ENCODE peak calls at places on chromosome 21, in ten cellular contexts. B is CD4-positive, CD25-positive, alpha-beta regulatory T cell; E is A673; I is sigmoid colon; H is spleen; F is HepG2; K is H7; Z is bronchial epithelial cell; S is psoas muscle; R is GM23248. O is an unnamed sample.

GRCh38 chr21:31351438-31351837 is 7.4 kb upstream of the TIAM1 start:
- DNase-seq in E (no peak), S (no peak), F (no peak), Z (peak; percentile 80), H (no peak), I (no peak), R (peak; percentile 68), B (no peak), K (no peak), O (no peak)

GRCh38 chr21:36422279-36423098 is 37.3 kb downstream of the CHAF1B start:
- DNase-seq in R (peak; percentile 66), E (peak; percentile 88), S (peak; percentile 43), I (no peak), B (no peak), F (peak; percentile 40), H (no peak), Z (peak; percentile 58), K (peak; percentile 92), O (peak; percentile 61)

GRCh38 chr21:27831177-27831576 is 864.3 kb upstream of the ADAMTS5 start:
- DNase-seq in E (no peak), I (no peak), F (no peak), H (no peak), S (no peak), Z (no peak), R (no peak), K (no peak), B (no peak), O (no peak)

GRCh38 chr21:21816778-21817177 is 818.6 kb downstream of the NCAM2 start:
- DNase-seq in R (no peak), S (no peak), H (no peak), F (no peak), K (no peak), I (no peak), B (no peak), E (no peak), Z (no peak), O (no peak)

GRCh38 chr21:38807481-38807880 is 1.8 kb downstream of the ETS2 start:
- DNase-seq in H (no peak), E (peak; percentile 21), K (no peak), R (peak; percentile 28), B (no peak), F (no peak), S (no peak), I (no peak), Z (no peak), O (no peak)

GRCh38 chr21:21057349-21058062 is 59.3 kb downstream of the NCAM2 start:
- DNase-seq in R (no peak), K (no peak), E (no peak), S (no peak), I (no peak), Z (no peak), B (no peak), F (no peak), H (no peak), O (no peak)

GRCh38 chr21:39348040-39348354 is 891 bp downstream of the HMGN1 start:
- DNase-seq in E (no peak), Z (no peak), B (peak; percentile 18), K (no peak), R (no peak), F (no peak), I (no peak), H (no peak), S (no peak), O (no peak)

GRCh38 chr21:37710555-37711293 is 205.5 kb downstream of the KCNJ6 start:
- DNase-seq in Z (no peak), F (peak; percentile 4), S (no peak), B (no peak), R (no peak), E (no peak), I (no peak), K (no peak), H (no peak), O (no peak)

GRCh38 chr21:25791321-25791720 is 56.5 kb downstream of the GABPA start:
- DNase-seq in R (no peak), H (no peak), B (no peak), E (peak; percentile 37), I (no peak), Z (no peak), S (no peak), K (no peak), F (peak; percentile 7), O (no peak)

GRCh38 chr21:37341254-37341960 is 25.2 kb upstream of the DYRK1A start:
- DNase-seq in S (no peak), F (no peak), E (peak; percentile 90), B (no peak), K (peak; percentile 25), I (no peak), Z (no peak), H (no peak), R (peak; percentile 55), O (no peak)

GRCh38 chr21:40146201-40146890 is 279.1 kb downstream of the PCP4 start:
- DNase-seq in H (no peak), S (no peak), F (no peak), I (no peak), E (no peak), Z (peak; percentile 22), B (no peak), R (no peak), K (no peak), O (no peak)

GRCh38 chr21:29726061-29726460 is 213.7 kb downstream of the GRIK1 start:
- DNase-seq in B (no peak), H (no peak), S (no peak), I (no peak), R (no peak), F (no peak), K (no peak), Z (no peak), E (peak; percentile 64), O (no peak)

GRCh38 chr21:29725025-29725736 is 214.6 kb downstream of the GRIK1 start:
- DNase-seq in R (no peak), H (no peak), Z (no peak), E (no peak), B (no peak), S (no peak), F (peak; percentile 32), K (no peak), I (no peak), O (no peak)

GRCh38 chr21:29730281-29730680 is 209.5 kb downstream of the GRIK1 start:
- DNase-seq in R (no peak), S (no peak), K (no peak), H (no peak), E (no peak), F (no peak), B (no peak), I (no peak), Z (no peak), O (no peak)
- H3K36me3 ChIP-seq in R (no peaks in the 10 kb centered on the region), S (no peaks in the 10 kb centered on the region), K (no peaks in the 10 kb centered on the region), H (no peaks in the 10 kb centered on the region), E (no peaks in the 10 kb centered on the region), F (no peaks in the 10 kb centered on the region), B (no peaks in the 10 kb centered on the region), I (no peaks in the 10 kb centered on the region), Z (no peaks in the 10 kb centered on the region), O (no peaks in the 10 kb centered on the region)

GRCh38 chr21:44952929-44953627 is 13.2 kb downstream of the SLX9 start:
- DNase-seq in H (peak; percentile 69), E (no peak), R (no peak), Z (no peak), B (no peak), K (peak; percentile 53), F (no peak), S (peak; percentile 15), I (no peak), O (no peak)
- H3K36me3 ChIP-seq in H (peaks cover 6% of the 10 kb centered on the region), E (peaks cover 78% of the 10 kb centered on the region), R (no peaks in the 10 kb centered on the region), Z (peaks cover 26% of the 10 kb centered on the region), B (peaks cover 15% of the 10 kb centered on the region), K (peaks cover 4% of the 10 kb centered on the region), F (peaks cover 31% of the 10 kb centered on the region), S (no peaks in the 10 kb centered on the region), I (no peaks in the 10 kb centered on the region), O (no peaks in the 10 kb centered on the region)

GRCh38 chr21:41798326-41798725 is 31.5 kb upstream of the RIPK4 start:
- DNase-seq in I (no peak), S (no peak), R (no peak), K (no peak), E (no peak), F (no peak), H (no peak), Z (no peak), B (no peak), O (no peak)
- H3K36me3 ChIP-seq in I (peaks cover 4% of the 10 kb centered on the region), S (no peaks in the 10 kb centered on the region), R (peaks cover 16% of the 10 kb centered on the region), K (peaks cover 1% of the 10 kb centered on the region), E (peaks cover 22% of the 10 kb centered on the region), F (peaks cover 11% of the 10 kb centered on the region), H (peaks cover 24% of the 10 kb centered on the region), Z (peaks cover 12% of the 10 kb centered on the region), B (peaks cover 31% of the 10 kb centered on the region), O (no peaks in the 10 kb centered on the region)

GRCh38 chr21:33977721-33978369 is 62.2 kb upstream of the ATP5PO start:
- DNase-seq in Z (no peak), F (no peak), S (no peak), B (no peak), E (no peak), R (no peak), K (no peak), H (no peak), I (no peak), O (no peak)
- H3K36me3 ChIP-seq in Z (no peaks in the 10 kb centered on the region), F (no peaks in the 10 kb centered on the region), S (no peaks in the 10 kb centered on the region), B (no peaks in the 10 kb centered on the region), E (no peaks in the 10 kb centered on the region), R (no peaks in the 10 kb centered on the region), K (no peaks in the 10 kb centered on the region), H (no peaks in the 10 kb centered on the region), I (no peaks in the 10 kb centered on the region), O (no peaks in the 10 kb centered on the region)

O was measured in pancreas.